ENCODE peak calls at places on chromosomes 12 and 14, in five cellular contexts. M, R, W, X and F are unnamed samples.

GRCh38 chr14:106872619-106873446 is 1346.5 kb downstream of the TMEM121 start:
- DNase-seq in W (peak; percentile 92), M (peak; percentile 49), R (peak; percentile 64), X (peak; percentile 68), F (peak; percentile 95)

GRCh38 chr14:76926521-76927251 is 100.5 kb downstream of the LRRC74A start:
- DNase-seq in X (peak; percentile 72), R (peak; percentile 73), M (peak; percentile 65), W (no peak), F (peak; percentile 77)

GRCh38 chr12:109588461-109589239 is 15.1 kb downstream of the MVK start:
- DNase-seq in X (no peak), W (peak; percentile 73), M (no peak), R (no peak), F (no peak)

GRCh38 chr12:131221946-131222249 is 268.2 kb downstream of the ADGRD1 start:
- DNase-seq in R (no peak), W (no peak), X (no peak), M (no peak), F (no peak)

GRCh38 chr14:23695220-23695999 is 59.2 kb downstream of the DHRS2 start:
- DNase-seq in W (no peak), M (peak; percentile 75), X (peak; percentile 58), R (no peak), F (no peak)

GRCh38 chr14:65164068-65164824 is 61.9 kb upstream of the MAX start:
- DNase-seq in R (peak; percentile 57), M (no peak), X (no peak), W (no peak), F (peak; percentile 54)

GRCh38 chr14:68458840-68459469 is 333.9 kb downstream of the ZFP36L1 start:
- DNase-seq in W (peak; percentile 66), M (peak; percentile 71), X (no peak), R (no peak), F (no peak)

GRCh38 chr12:40032433-40033259 is 73.2 kb downstream of the SLC2A13 start:
- DNase-seq in X (no peak), W (no peak), M (peak; percentile 91), R (no peak), F (no peak)

GRCh38 chr12:14614704-14615121 is 47.0 kb upstream of the PLBD1 start:
- DNase-seq in M (no peak), X (no peak), R (peak; percentile 21), W (no peak), F (no peak)

GRCh38 chr12:11706509-11707331 is 57.2 kb downstream of the ETV6 start:
- DNase-seq in R (no peak), W (no peak), M (no peak), X (no peak), F (no peak)

GRCh38 chr12:124778411-124778810 is 85.3 kb downstream of the SCARB1 start:
- DNase-seq in X (no peak), R (no peak), M (no peak), W (no peak), F (peak; percentile 54)

GRCh38 chr14:36619131-36619530 is 36.7 kb upstream of the NKX2-8 start:
- DNase-seq in R (no peak), M (no peak), X (no peak), W (no peak), F (no peak)

GRCh38 chr12:78725951-78726550 is 138.5 kb upstream of the SYT1 start:
- DNase-seq in R (no peak), W (no peak), X (no peak), M (no peak), F (no peak)

GRCh38 chr14:71203306-71203705 is 296.0 kb downstream of the PCNX1 start:
- DNase-seq in X (no peak), R (no peak), M (no peak), W (no peak), F (no peak)

GRCh38 chr14:51520087-51520486 is 131.6 kb upstream of the FRMD6 start:
- DNase-seq in W (no peak), X (no peak), R (no peak), M (no peak), F (no peak)

DNA sequence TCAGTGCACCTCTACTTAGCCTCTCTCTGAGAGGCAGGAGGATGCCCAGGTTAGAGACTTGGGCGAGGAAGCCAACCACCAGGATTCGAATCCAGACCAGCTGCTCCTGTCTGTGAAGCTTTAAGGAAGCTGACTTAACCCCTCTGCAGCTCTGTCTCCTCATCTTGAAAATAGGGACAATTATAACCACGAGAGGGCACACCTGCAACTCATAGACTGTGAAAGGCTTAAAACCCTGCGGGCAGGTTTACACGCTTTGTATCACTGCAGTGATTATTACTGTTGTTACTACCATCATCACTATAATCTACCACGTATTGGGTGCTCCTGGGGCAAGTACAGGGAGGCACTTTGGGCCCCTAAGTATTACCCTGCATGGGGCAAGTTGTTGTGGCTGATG is 379.8 kb downstream of the VRK1 start:
- DNase-seq in R (no peak), M (peak; percentile 60), W (no peak), X (no peak), F (peak; percentile 32)
- TF ChIP-seq CTCF in R (no peak), M (peak; percentile 60), W (peak; percentile 11), X (no peak), F (no peak)

GRCh38 chr12:12891646-12892355 is 439 bp downstream of the GPRC5A start:
- DNase-seq in R (no peak), X (peak; percentile 47), M (no peak), W (no peak), F (no peak)

GRCh38 chr12:12890492-12890814 is 909 bp upstream of the GPRC5A start:
- DNase-seq in X (peak; percentile 73), M (no peak), W (peak; percentile 79), R (no peak), F (no peak)

GRCh38 chr12:12892670-12893290 is 1.4 kb downstream of the GPRC5A start:
- DNase-seq in W (peak; percentile 82), X (no peak), M (peak; percentile 69), R (no peak), F (no peak)

GRCh38 chr12:12889701-12890100 is 1.7 kb upstream of the GPRC5A start:
- DNase-seq in X (no peak), M (no peak), W (no peak), R (no peak), F (no peak)

DNA sequence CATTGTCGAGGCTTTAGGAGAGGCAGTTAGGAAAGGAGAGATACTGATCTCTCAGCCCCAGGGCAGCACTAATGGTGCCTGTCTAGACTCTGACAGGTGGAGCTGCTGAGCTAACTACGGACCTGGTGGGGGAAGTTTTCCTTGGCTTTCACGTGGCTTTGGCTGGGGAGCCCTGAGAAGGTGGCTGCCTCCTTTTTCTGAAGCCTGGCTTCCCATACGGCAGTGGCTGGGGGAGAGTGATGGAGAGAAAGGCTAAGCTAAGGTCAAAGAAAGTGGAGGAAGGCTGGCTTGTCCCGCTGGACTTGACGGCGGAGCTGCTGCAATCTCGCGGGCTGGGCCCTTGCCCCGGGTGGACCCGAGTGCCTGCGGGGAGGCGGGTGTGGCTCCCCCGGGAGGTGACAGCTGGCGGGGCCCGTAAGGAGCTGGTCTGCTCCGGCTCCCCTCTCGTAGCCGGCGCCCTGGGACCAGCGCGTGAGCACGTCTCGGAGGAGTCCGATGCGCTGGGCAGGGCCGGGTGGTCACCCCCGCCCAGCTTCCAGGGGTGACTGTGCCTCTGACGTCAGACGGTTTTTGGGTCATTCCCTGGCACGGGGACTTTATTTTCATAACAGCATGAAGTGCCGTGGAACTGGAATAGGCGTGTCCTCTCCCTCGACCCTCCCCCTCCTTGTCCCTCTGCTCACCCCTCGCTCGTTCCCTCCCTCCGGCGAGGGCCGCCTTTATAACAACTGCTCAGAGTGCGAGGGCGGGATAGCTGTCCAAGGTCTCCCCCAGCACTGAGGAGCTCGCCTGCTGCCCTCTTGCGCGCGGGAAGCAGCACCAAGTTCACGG is at the start of gene GPRC5A:
- DNase-seq in X (peak; percentile 94), W (peak; percentile 93), M (peak; percentile 93), R (peak; percentile 41), F (peak; percentile 58)
- TF ChIP-seq CTCF in X (peak; percentile 16), W (peak; percentile 5), M (peak; percentile 61), R (no peak), F (no peak)

GRCh38 chr12:75756112-75756511 is 244.7 kb upstream of the KRR1 start:
- DNase-seq in R (no peak), M (no peak), W (no peak), X (no peak), F (no peak)
- TF ChIP-seq CTCF in R (no peak), M (no peak), W (no peak), X (no peak), F (no peak)

GRCh38 chr12:80195143-80195726 is 95.9 kb downstream of the OTOGL start:
- DNase-seq in M (peak; percentile 77), R (no peak), X (no peak), W (no peak), F (peak; percentile 25)

GRCh38 chr12:80195737-80196136 is 96.4 kb downstream of the OTOGL start:
- DNase-seq in W (no peak), M (no peak), X (no peak), R (no peak), F (no peak)

GRCh38 chr12:80196419-80196818 is 97.1 kb downstream of the OTOGL start:
- DNase-seq in R (no peak), W (no peak), M (no peak), X (no peak), F (no peak)

GRCh38 chr12:80201908-80202307 is 102.6 kb downstream of the OTOGL start:
- DNase-seq in X (no peak), M (no peak), W (no peak), R (no peak), F (no peak)

GRCh38 chr12:80200414-80200813 is 101.1 kb downstream of the OTOGL start:
- DNase-seq in R (no peak), M (no peak), X (no peak), W (no peak), F (no peak)
- TF ChIP-seq CTCF in R (no peak), M (peak; percentile 56), X (no peak), W (no peak), F (no peak)

DNA sequence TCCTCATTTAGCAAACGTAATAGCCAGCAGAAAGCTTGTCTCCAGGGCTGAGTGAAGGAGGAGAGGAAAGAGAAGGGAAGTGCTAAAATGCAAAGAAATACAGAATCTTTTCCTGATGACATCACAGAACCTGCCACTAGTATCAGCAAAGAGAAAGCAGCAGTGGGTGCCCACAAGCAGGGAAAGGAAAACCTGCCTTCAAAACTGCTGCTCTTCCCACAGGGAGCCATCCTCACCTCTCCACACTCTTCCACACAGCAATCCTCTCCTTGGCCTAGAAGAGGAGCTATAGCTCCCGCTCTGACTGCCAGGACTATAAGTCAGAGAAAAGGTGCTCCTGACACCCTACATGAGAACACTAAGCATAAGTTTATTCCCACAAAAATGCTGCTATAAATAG is 11.3 kb downstream of the MED13L start:
- DNase-seq in W (no peak), R (no peak), X (no peak), M (peak; percentile 78), F (no peak)
- TF ChIP-seq CTCF in W (no peak), R (no peak), X (no peak), M (peak; percentile 64), F (no peak)

GRCh38 chr14:75001261-75001660 is 1.5 kb upstream of the EIF2B2 start:
- DNase-seq in X (no peak), W (no peak), R (no peak), M (no peak), F (no peak)

GRCh38 chr14:75003250-75004027 is 718 bp downstream of the EIF2B2 start:
- DNase-seq in M (no peak), X (no peak), R (no peak), W (no peak), F (peak; percentile 14)

GRCh38 chr14:75005357-75005756 is 2.6 kb downstream of the EIF2B2 start:
- DNase-seq in M (no peak), W (no peak), X (no peak), R (no peak), F (no peak)

GRCh38 chr14:75001899-75002298 is 822 bp upstream of the EIF2B2 start:
- DNase-seq in W (no peak), M (no peak), R (no peak), X (no peak), F (no peak)

GRCh38 chr14:75002392-75003249 is at the start of gene EIF2B2:
- DNase-seq in M (peak; percentile 100), R (peak; percentile 90), X (peak; percentile 97), W (peak; percentile 99), F (peak; percentile 99)
- TF ChIP-seq CTCF in M (peak; percentile 47), R (peak; percentile 23), X (no peak), W (peak; percentile 23), F (peak; percentile 18)